ENCODE peak calls at places on chromosomes 5 and 9, in four cellular contexts. F, K, H and M are unnamed samples.
A peak's percentile ranks its signal among the peaks of the same experiment; 100 is the strongest.

GRCh38 chr5:167348286-167348926 is 943.0 kb upstream of the WWC1 start:
- DNase-seq in F (no peak), H (no peak), K (no peak), M (no peak)

GRCh38 chr5:143436871-143437270 is 33.4 kb upstream of the NR3C1 start:
- DNase-seq in F (no peak), H (no peak), K (no peak), M (no peak)

GRCh38 chr5:159133041-159133741 is 33.5 kb upstream of the EBF1 start:
- DNase-seq in K (no peak), F (no peak), H (peak; percentile 44), M (peak; percentile 26)

GRCh38 chr5:57887851-57888621 is 405.4 kb upstream of the ACTBL2 start:
- DNase-seq in H (peak; percentile 61), K (no peak), F (no peak), M (peak; percentile 39)

GRCh38 chr9:136940526-136941230 is 3.9 kb downstream of the FBXW5 start:
- DNase-seq in H (no peak), K (no peak), F (no peak), M (no peak)

GRCh38 chr5:126811515-126812198 is 34.7 kb downstream of the LMNB1 start:
- DNase-seq in H (no peak), F (no peak), K (peak; percentile 11), M (no peak)

GRCh38 chr9:108310202-108310601 is 545.6 kb downstream of the ACTL7B start:
- DNase-seq in K (no peak), F (no peak), H (no peak), M (no peak)

GRCh38 chr9:37710039-37710438 is 43.6 kb upstream of the TRMT10B start:
- DNase-seq in H (no peak), F (no peak), K (no peak), M (no peak)

GRCh38 chr5:36820900-36821299 is 55.7 kb upstream of the NIPBL start:
- DNase-seq in K (no peak), F (no peak), H (no peak), M (no peak)

GRCh38 chr9:68983797-68984419 is 30.0 kb downstream of the PRKACG start:
- DNase-seq in K (no peak), H (no peak), F (no peak), M (no peak)

GRCh38 chr5:172144291-172144815 is 43.7 kb downstream of the STK10 start:
- DNase-seq in K (no peak), F (no peak), H (no peak), M (no peak)

GRCh38 chr5:100790170-100790665 is 112.9 kb downstream of the ST8SIA4 start:
- DNase-seq in H (no peak), F (peak; percentile 29), K (no peak), M (no peak)

GRCh38 chr9:124574944-124575343 is 67.7 kb upstream of the NR5A1 start:
- DNase-seq in H (peak; percentile 98), K (no peak), F (no peak), M (peak; percentile 77)

GRCh38 chr9:133534346-133535284 is at the start of gene ADAMTSL2:
- DNase-seq in H (no peak), F (no peak), K (no peak), M (no peak)

GRCh38 chr9:35605336-35606137 is 475 bp downstream of the TESK1 start:
- DNase-seq in F (no peak), H (no peak), K (peak; percentile 21), M (no peak)

GRCh38 chr5:148186248-148187003 is 16.4 kb upstream of the SPINK6 start:
- DNase-seq in K (no peak), F (no peak), H (no peak), M (peak; percentile 92)

GRCh38 chr9:104027295-104027694 is 66.8 kb upstream of the SMC2 start:
- DNase-seq in F (no peak), H (no peak), K (no peak), M (no peak)

GRCh38 chr5:142674438-142675210 is 11.3 kb downstream of the FGF1 start:
- DNase-seq in K (no peak), H (no peak), F (no peak), M (no peak)

GRCh38 chr9:98864257-98865180 is 57.0 kb downstream of the GALNT12 start:
- DNase-seq in H (no peak), K (no peak), F (no peak), M (no peak)

GRCh38 chr5:149435015-149435376 is 55.9 kb upstream of the IL17B start:
- DNase-seq in K (no peak), F (no peak), H (no peak), M (no peak)

GRCh38 chr5:56824019-56824418 is 8.7 kb downstream of the MAP3K1 start:
- DNase-seq in F (no peak), K (no peak), H (no peak), M (no peak)

GRCh38 chr9:7346144-7346543 is 453.4 kb downstream of the DMAC1 start:
- DNase-seq in F (no peak), H (no peak), K (no peak), M (no peak)

GRCh38 chr9:121285835-121286687 is 18.1 kb downstream of the GSN start:
- DNase-seq in F (no peak), K (no peak), H (peak; percentile 64), M (peak; percentile 64)

GRCh38 chr5:142313693-142314092 is 11.1 kb downstream of the SPRY4 start:
- DNase-seq in H (no peak), F (no peak), K (no peak), M (no peak)

GRCh38 chr5:58080573-58080972 is 379.3 kb downstream of the PLK2 start:
- DNase-seq in H (no peak), K (no peak), F (no peak), M (peak; percentile 70)

GRCh38 chr5:157342822-157343402 is 77.0 kb downstream of the CYFIP2 start:
- DNase-seq in H (peak; percentile 23), F (no peak), K (no peak), M (no peak)

GRCh38 chr5:6732634-6733410 is 19.6 kb downstream of the TENT4A start:
- DNase-seq in H (no peak), K (no peak), F (no peak), M (peak; percentile 29)

GRCh38 chr5:76402251-76402879 is 720 bp upstream of the IQGAP2 start:
- DNase-seq in F (no peak), H (no peak), K (peak; percentile 82), M (no peak)

GRCh38 chr9:87850405-87850804 is 32.3 kb upstream of the SPATA31E1 start:
- DNase-seq in K (no peak), H (no peak), F (no peak), M (peak; percentile 26)

GRCh38 chr5:96778409-96778808 is 29.3 kb downstream of the ERAP1 start:
- DNase-seq in H (no peak), F (no peak), K (no peak), M (no peak)

GRCh38 chr5:96775050-96775449 is 32.7 kb downstream of the ERAP1 start:
- DNase-seq in H (no peak), F (no peak), K (no peak), M (no peak)

GRCh38 chr5:96780626-96781025 is 27.1 kb downstream of the ERAP1 start:
- DNase-seq in K (no peak), H (no peak), F (no peak), M (no peak)

GRCh38 chr5:96775689-96776088 is 32.1 kb downstream of the ERAP1 start:
- DNase-seq in F (no peak), K (no peak), H (no peak), M (no peak)

DNA sequence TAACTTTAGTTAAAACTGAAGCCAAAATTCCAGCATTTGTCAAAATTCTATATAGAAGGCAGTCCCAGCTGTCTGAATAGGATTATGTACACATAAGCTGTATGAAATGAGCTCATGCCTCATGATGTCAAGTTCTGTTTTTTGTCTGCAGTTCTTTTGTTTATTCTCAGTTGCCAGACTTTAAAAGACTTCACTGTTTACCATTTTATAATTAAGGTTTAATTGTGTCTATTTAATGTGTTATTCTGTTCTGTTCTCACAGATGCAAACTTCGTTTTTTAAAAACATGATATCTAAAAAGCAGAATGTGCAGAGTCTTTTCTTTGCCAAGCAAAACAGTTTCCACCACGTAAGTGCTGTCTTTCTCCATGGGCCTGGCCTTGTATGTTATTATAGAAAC is 31.1 kb downstream of the ERAP1 start:
- DNase-seq in H (no peak), K (no peak), F (no peak), M (no peak)
- H3K27ac ChIP-seq in H (no peak overlapping the region), K (no peak overlapping the region), F (no peak overlapping the region), M (no peak overlapping the region)

GRCh38 chr5:14607089-14607488 is 25.5 kb downstream of the OTULINL start:
- DNase-seq in F (no peak), H (no peak), K (no peak), M (no peak)
- H3K27ac ChIP-seq in F (no peak overlapping the region), H (no peak overlapping the region), K (no peak overlapping the region), M (no peak overlapping the region)

GRCh38 chr5:151107084-151107483 is 26.2 kb upstream of the TNIP1 start:
- DNase-seq in F (no peak), K (no peak), H (no peak), M (no peak)
- H3K27ac ChIP-seq in F (no peak overlapping the region), K (no peak overlapping the region), H (no peak overlapping the region), M (no peak overlapping the region)

DNA sequence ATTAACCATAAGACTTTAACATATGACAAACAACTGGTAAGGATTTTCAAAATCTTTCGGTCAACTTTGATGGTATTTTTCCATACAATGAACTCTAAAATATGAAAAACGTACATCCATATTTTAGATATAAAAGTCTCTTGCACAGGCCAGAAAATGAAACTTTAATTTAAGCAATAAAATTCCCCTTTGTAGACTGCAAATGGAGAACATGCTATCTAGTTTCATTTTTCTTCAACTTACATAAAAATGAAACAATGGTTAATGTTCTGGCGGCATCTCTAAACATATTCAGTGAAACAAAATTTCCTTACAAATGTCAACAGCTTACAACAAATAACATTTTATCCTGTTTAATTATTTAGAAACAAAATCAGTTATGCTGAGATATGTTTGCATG is 84.0 kb downstream of the USP20 start:
- DNase-seq in F (no peak), H (no peak), K (no peak), M (no peak)
- H3K27ac ChIP-seq in F (no peak overlapping the region), H (no peak overlapping the region), K (no peak overlapping the region), M (no peak overlapping the region)

DNA sequence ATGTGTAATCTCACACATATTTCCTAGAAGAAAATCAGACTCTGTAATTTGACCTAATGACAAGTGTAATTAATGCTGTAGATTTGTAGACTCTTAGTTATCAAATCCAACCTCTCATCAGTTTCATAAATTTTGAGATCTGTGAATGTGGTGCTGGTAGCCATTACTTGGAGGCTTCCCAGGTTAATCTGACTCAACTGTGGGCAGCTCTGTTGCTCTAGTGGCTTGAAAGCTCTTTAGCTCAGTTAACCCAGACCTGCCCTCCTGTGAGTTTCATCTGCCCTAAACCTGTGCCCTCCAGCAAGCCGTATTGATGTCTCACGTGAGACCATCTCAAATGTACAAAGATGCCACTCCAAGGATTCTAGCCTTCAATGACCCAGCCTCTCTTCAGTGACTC is 323.4 kb downstream of the FBXL7 start:
- DNase-seq in K (no peak), H (no peak), F (no peak), M (no peak)
- H3K27ac ChIP-seq in K (no peak overlapping the region), H (no peak overlapping the region), F (no peak overlapping the region), M (no peak overlapping the region)

DNA sequence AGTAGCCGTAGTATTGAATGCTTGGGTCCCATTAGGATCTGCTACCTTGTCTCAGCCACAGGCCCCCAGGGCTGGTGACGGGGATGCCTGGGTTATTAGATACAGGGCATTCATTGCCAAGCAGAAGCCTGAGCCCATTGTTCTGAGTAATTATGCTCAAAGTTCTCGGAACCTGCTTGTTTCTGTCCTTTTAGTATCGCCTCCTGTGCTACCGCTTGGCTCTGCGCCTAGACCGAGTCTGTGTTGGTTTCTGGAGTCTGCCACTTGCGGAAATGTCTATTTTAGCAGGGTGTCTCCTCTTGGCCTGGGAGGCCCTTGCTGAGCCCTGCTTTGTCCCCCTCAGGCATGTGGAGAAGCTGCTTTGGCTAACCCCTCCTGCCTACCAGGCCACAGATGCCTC is 506.1 kb downstream of the BNC2 start:
- DNase-seq in K (no peak), H (no peak), F (no peak), M (no peak)
- H3K27ac ChIP-seq in K (no peak overlapping the region), H (no peak overlapping the region), F (no peak overlapping the region), M (no peak overlapping the region)